ENCODE peak calls at places on chromosomes 3 and 15, in four cellular contexts. L, U, T and F are unnamed samples.

GRCh38 chr3:13016083-13016725 is 57.0 kb downstream of the IQSEC1 start:
- DNase-seq in L (peak; percentile 50), U (no peak), T (peak; percentile 81), F (peak; percentile 37)

GRCh38 chr15:101060576-101061551 is 141.7 kb downstream of the LRRK1 start:
- DNase-seq in L (no peak), U (no peak), T (peak; percentile 34), F (no peak)

GRCh38 chr3:24300949-24301348 is 193.7 kb downstream of the THRB start:
- DNase-seq in L (no peak), U (no peak), T (no peak), F (no peak)

GRCh38 chr15:98700501-98700900 is 52.2 kb downstream of the IGF1R start:
- DNase-seq in L (no peak), U (no peak), T (no peak), F (no peak)

GRCh38 chr3:115760722-115761121 is 137.4 kb downstream of the GAP43 start:
- DNase-seq in L (no peak), U (no peak), T (no peak), F (no peak)

GRCh38 chr15:80228959-80229610 is 22.9 kb downstream of the CTXND1 start:
- DNase-seq in L (no peak), U (no peak), T (no peak), F (no peak)

GRCh38 chr15:101158166-101159095 is 93.4 kb downstream of the CHSY1 start:
- DNase-seq in L (no peak), U (no peak), T (peak; percentile 37), F (no peak)

GRCh38 chr3:57068437-57069089 is 8.1 kb downstream of the SPATA12 start:
- DNase-seq in L (no peak), U (peak; percentile 15), T (peak; percentile 84), F (no peak)

GRCh38 chr3:52777127-52777958 is at the start of gene ITIH1:
- DNase-seq in L (no peak), U (no peak), T (peak; percentile 58), F (no peak)

GRCh38 chr3:159839561-159840379 is 148.9 kb upstream of the IL12A start:
- DNase-seq in L (no peak), U (no peak), T (peak; percentile 76), F (no peak)

GRCh38 chr3:149536429-149536828 is 61.9 kb downstream of the TM4SF4 start:
- DNase-seq in L (no peak), U (no peak), T (peak; percentile 74), F (no peak)

GRCh38 chr3:121724130-121724529 is 25.4 kb downstream of the GOLGB1 start:
- DNase-seq in L (no peak), U (no peak), T (no peak), F (no peak)

GRCh38 chr3:184338538-184338945 is 1.1 kb downstream of the FAM131A start:
- DNase-seq in L (no peak), U (no peak), T (peak; percentile 96), F (no peak)

GRCh38 chr3:176141837-176142236 is 1055.4 kb downstream of the TBL1XR1 start:
- DNase-seq in L (no peak), U (no peak), T (no peak), F (no peak)

GRCh38 chr3:126685493-126685892 is 18.5 kb upstream of the CHCHD6 start:
- DNase-seq in L (no peak), U (no peak), T (no peak), F (no peak)

GRCh38 chr15:26739791-26740190 is 33.1 kb downstream of the GABRB3 start:
- DNase-seq in L (no peak), U (no peak), T (no peak), F (no peak)

GRCh38 chr3:48125026-48125704 is 63.1 kb downstream of the CDC25A start:
- DNase-seq in L (no peak), U (no peak), T (no peak), F (no peak)

GRCh38 chr15:41584636-41585139 is 25.7 kb downstream of the TYRO3 start:
- DNase-seq in L (no peak), U (no peak), T (no peak), F (no peak)

GRCh38 chr15:98801234-98801561 is 152.9 kb downstream of the IGF1R start:
- DNase-seq in L (peak; percentile 16), U (no peak), T (no peak), F (no peak)

GRCh38 chr15:38072007-38072506 is 137.6 kb downstream of the TMCO5A start:
- DNase-seq in L (no peak), U (no peak), T (peak; percentile 70), F (peak; percentile 13)

GRCh38 chr3:51706021-51706485 is 815 bp upstream of the GRM2 start:
- DNase-seq in L (no peak), U (no peak), T (no peak), F (no peak)

GRCh38 chr3:172402090-172402489 is 46.2 kb downstream of the GHSR start:
- DNase-seq in L (no peak), U (no peak), T (no peak), F (no peak)

GRCh38 chr3:100032262-100032661 is 82.0 kb downstream of the FILIP1L start:
- DNase-seq in L (no peak), U (no peak), T (no peak), F (no peak)